ENCODE peak calls at places on chromosomes 3 and 15, in ten cellular contexts. H is activated CD8-positive, alpha-beta T cell treated with anti-CD3 and anti-CD28 coated beads for 36 hours; A is PC-3; E is fibroblast of the aortic adventitia; K is Calu3; D is CD8-positive, alpha-beta T cell; C is astrocyte of the spinal cord; V is endothelial cell; Y is kidney epithelial cell; O is cardiac fibroblast. Q is an unnamed sample.

GRCh38 chr15:78951841-78952238 is 7.0 kb upstream of the CTSH start:
- DNase-seq in H (no peak), A (peak), E (peak), K (peak), D (no peak), C (no peak), V (no peak), Y (no peak), O (peak), Q (peak)

GRCh38 chr3:100982710-100983109 is 10.5 kb downstream of the ABI3BP start:
- DNase-seq in H (no peak), A (no peak), E (peak), K (no peak), D (no peak), C (peak), V (no peak), Y (no peak), O (peak), Q (peak)

GRCh38 chr3:184805351-184806038 is 6.5 kb upstream of the VPS8 start:
- DNase-seq in H (no peak), A (no peak), E (peak), K (peak), D (no peak), C (no peak), V (no peak), Y (no peak), O (no peak), Q (no peak)

GRCh38 chr3:169604568-169604967 is 58.9 kb downstream of the MECOM start:
- DNase-seq in H (no peak), A (peak), E (peak), K (peak), D (no peak), C (no peak), V (no peak), Y (no peak), O (peak), Q (no peak)

GRCh38 chr3:51682079-51682478 is 11.0 kb downstream of the TEX264 start:
- DNase-seq in H (peak), A (peak), E (peak), K (peak), D (peak), C (peak), V (peak), Y (peak), O (peak), Q (peak)

GRCh38 chr15:40847225-40847961 is 3.5 kb downstream of the SPINT1 start:
- DNase-seq in H (no peak), A (peak), E (no peak), K (peak), D (no peak), C (no peak), V (peak), Y (peak), O (peak), Q (no peak)

GRCh38 chr15:78120523-78120922 is 10.7 kb downstream of the CIB2 start:
- DNase-seq in H (no peak), A (no peak), E (no peak), K (no peak), D (no peak), C (no peak), V (no peak), Y (no peak), O (no peak), Q (no peak)

GRCh38 chr15:99423186-99424130 is 142.3 kb upstream of the MEF2A start:
- DNase-seq in H (no peak), A (no peak), E (no peak), K (no peak), D (no peak), C (no peak), V (no peak), Y (no peak), O (no peak), Q (no peak)

GRCh38 chr15:61188168-61188567 is 40.9 kb downstream of the RORA start:
- DNase-seq in H (no peak), A (no peak), E (no peak), K (no peak), D (no peak), C (no peak), V (no peak), Y (no peak), O (no peak), Q (no peak)

GRCh38 chr3:44024194-44024593 is 217.5 kb upstream of the TOPAZ1 start:
- DNase-seq in H (no peak), A (no peak), E (no peak), K (no peak), D (no peak), C (no peak), V (no peak), Y (no peak), O (no peak), Q (no peak)

GRCh38 chr3:126108689-126109075 is 24.8 kb upstream of the SLC41A3 start:
- DNase-seq in H (no peak), A (no peak), E (no peak), K (no peak), D (no peak), C (no peak), V (no peak), Y (no peak), O (no peak), Q (no peak)

GRCh38 chr3:128532007-128532983 is 39.3 kb upstream of the GATA2 start:
- DNase-seq in H (no peak), A (no peak), E (no peak), K (no peak), D (no peak), C (no peak), V (no peak), Y (no peak), O (no peak), Q (no peak)

GRCh38 chr3:88113311-88114162 is 36.2 kb upstream of the C3orf38 start:
- DNase-seq in H (peak), A (peak), E (peak), K (peak), D (peak), C (peak), V (peak), Y (peak), O (peak), Q (peak)

GRCh38 chr15:59172289-59172901 is 34.2 kb upstream of the LDHAL6B start:
- DNase-seq in H (no peak), A (no peak), E (no peak), K (no peak), D (no peak), C (no peak), V (no peak), Y (no peak), O (no peak), Q (no peak)
- TF ChIP-seq CTCF in H (no peak), A (peak), E (peak), K (no peak), D (no peak), C (peak), V (no peak), Y (no peak), O (peak), Q (peak)

DNA sequence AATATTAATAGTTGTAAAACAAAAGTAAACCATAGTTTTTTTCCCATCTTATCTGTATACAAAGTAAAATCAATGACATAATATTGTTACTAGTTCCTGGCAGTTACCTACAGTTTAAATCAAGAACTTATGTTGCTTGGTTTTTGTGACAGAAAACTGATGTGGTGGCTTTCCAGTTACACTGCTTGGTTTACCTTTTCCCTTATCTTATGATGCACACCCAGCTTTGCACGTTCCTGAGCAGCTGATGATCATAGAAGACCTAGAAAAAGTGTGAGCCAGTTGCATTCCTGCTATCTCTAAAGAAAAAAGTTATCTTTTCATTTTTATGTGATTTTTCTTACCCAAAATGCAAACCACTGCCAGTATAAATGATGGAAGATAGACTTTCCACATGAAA is 36.4 kb upstream of the LAMP3 start:
- DNase-seq in H (no peak), A (no peak), E (no peak), K (no peak), D (no peak), C (no peak), V (no peak), Y (no peak), O (no peak), Q (no peak)
- TF ChIP-seq CTCF in H (no peak), A (no peak), E (no peak), K (no peak), D (no peak), C (no peak), V (no peak), Y (no peak), O (no peak), Q (no peak)

GRCh38 chr3:4720316-4721075 is 227.3 kb downstream of the ITPR1 start:
- DNase-seq in H (peak), A (peak), E (peak), K (peak), D (no peak), C (peak), V (peak), Y (peak), O (peak), Q (peak)

GRCh38 chr3:4721511-4721911 is 228.4 kb downstream of the ITPR1 start:
- DNase-seq in H (no peak), A (peak), E (peak), K (no peak), D (no peak), C (peak), V (no peak), Y (peak), O (peak), Q (peak)

GRCh38 chr3:4719011-4719649 is 226.0 kb downstream of the ITPR1 start:
- DNase-seq in H (no peak), A (no peak), E (no peak), K (no peak), D (no peak), C (peak), V (no peak), Y (no peak), O (no peak), Q (no peak)

GRCh38 chr3:4723921-4724698 is 231.0 kb downstream of the ITPR1 start:
- DNase-seq in H (no peak), A (no peak), E (peak), K (no peak), D (no peak), C (no peak), V (no peak), Y (no peak), O (no peak), Q (no peak)

DNA sequence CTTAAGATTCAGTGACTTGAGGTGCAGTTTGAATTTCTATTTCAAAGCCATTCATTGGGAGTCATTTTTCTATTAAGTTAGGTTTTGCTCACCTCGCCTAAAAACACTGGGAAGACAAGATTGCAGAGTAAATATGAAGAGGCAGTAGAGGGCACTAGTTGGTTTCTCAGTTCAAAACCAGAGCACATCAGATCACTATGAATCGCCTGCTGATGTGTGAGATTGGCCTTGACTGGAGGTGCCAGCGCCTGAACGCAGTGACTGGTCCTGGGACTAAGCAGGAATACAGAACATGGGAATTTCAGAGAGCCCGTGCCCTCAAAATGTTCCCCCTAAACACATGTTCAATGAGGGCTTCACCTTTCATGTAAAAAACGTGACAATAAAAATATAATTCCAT is 229.0 kb downstream of the ITPR1 start:
- DNase-seq in H (peak), A (peak), E (peak), K (peak), D (no peak), C (peak), V (no peak), Y (no peak), O (peak), Q (peak)
- TF ChIP-seq CTCF in H (peak), A (peak), E (peak), K (peak), D (no peak), C (peak), V (no peak), Y (peak), O (peak), Q (peak)

GRCh38 chr3:123870033-123870432 is 14.1 kb downstream of the MYLK start:
- DNase-seq in H (no peak), A (peak), E (no peak), K (no peak), D (no peak), C (peak), V (no peak), Y (peak), O (no peak), Q (peak)

GRCh38 chr3:123862152-123862551 is 22.0 kb downstream of the MYLK start:
- DNase-seq in H (no peak), A (no peak), E (no peak), K (no peak), D (no peak), C (no peak), V (no peak), Y (no peak), O (no peak), Q (no peak)

GRCh38 chr3:123869165-123869564 is 15.0 kb downstream of the MYLK start:
- DNase-seq in H (no peak), A (no peak), E (no peak), K (no peak), D (no peak), C (no peak), V (no peak), Y (no peak), O (no peak), Q (no peak)

GRCh38 chr3:123861081-123861836 is 22.9 kb downstream of the MYLK start:
- DNase-seq in H (no peak), A (no peak), E (no peak), K (no peak), D (no peak), C (no peak), V (no peak), Y (no peak), O (no peak), Q (no peak)

GRCh38 chr3:123864706-123865105 is 19.4 kb downstream of the MYLK start:
- DNase-seq in H (no peak), A (no peak), E (no peak), K (no peak), D (no peak), C (no peak), V (no peak), Y (no peak), O (no peak), Q (no peak)
- TF ChIP-seq CTCF in H (no peak), A (no peak), E (no peak), K (no peak), D (no peak), C (no peak), V (no peak), Y (no peak), O (no peak), Q (no peak)

Q was measured in HFFc6.